ENCODE peak calls at places on chromosomes 3 and 15, in four cellular contexts. K is HepG2, M is HL-60, J is mammary epithelial cell. L is an unnamed sample.

GRCh38 chr3:5630396-5630795 is 442.9 kb downstream of the EDEM1 start:
- DNase-seq in K (no peak), M (no peak), J (no peak), L (no peak)

GRCh38 chr3:132435911-132436425 is 18.7 kb downstream of the DNAJC13 start:
- DNase-seq in K (no peak), M (no peak), J (no peak), L (no peak)

GRCh38 chr15:34023932-34024331 is 15.1 kb downstream of the AVEN start:
- DNase-seq in K (no peak), M (no peak), J (no peak), L (peak; percentile 54)

GRCh38 chr3:158935846-158936245 is 134.0 kb downstream of the MFSD1 start:
- DNase-seq in K (no peak), M (no peak), J (peak; percentile 44), L (no peak)

GRCh38 chr3:61031503-61031902 is 219.7 kb downstream of the FHIT start:
- DNase-seq in K (peak; percentile 39), M (no peak), J (no peak), L (no peak)

GRCh38 chr3:41975421-41976103 is 13.7 kb upstream of the ULK4 start:
- DNase-seq in K (no peak), M (no peak), J (no peak), L (peak; percentile 79)

GRCh38 chr15:38614621-38615020 is 50.0 kb upstream of the RASGRP1 start:
- DNase-seq in K (no peak), M (no peak), J (no peak), L (no peak)

GRCh38 chr15:38888701-38889154 is 324.1 kb upstream of the RASGRP1 start:
- DNase-seq in K (no peak), M (no peak), J (no peak), L (no peak)

GRCh38 chr3:133701435-133702358 is 40.0 kb upstream of the TOPBP1 start:
- DNase-seq in K (no peak), M (no peak), J (no peak), L (no peak)
- TF ChIP-seq CTCF in K (no peak), M (no peak), J (no peak), L (no peak)

GRCh38 chr3:198080521-198081384 is 120.7 kb downstream of the LMLN start:
- DNase-seq in K (peak; percentile 18), M (peak; percentile 65), J (peak; percentile 70), L (peak; percentile 46)
- H3K4me3 ChIP-seq in K (peak overlapping the region; percentile 66), M (peak overlapping the region; percentile 70), J (peak overlapping the region; percentile 49), L (peak overlapping the region; percentile 50)

GRCh38 chr3:169044341-169045113 is 619.0 kb downstream of the MECOM start:
- DNase-seq in K (no peak), M (no peak), J (peak; percentile 77), L (peak; percentile 77)

DNA sequence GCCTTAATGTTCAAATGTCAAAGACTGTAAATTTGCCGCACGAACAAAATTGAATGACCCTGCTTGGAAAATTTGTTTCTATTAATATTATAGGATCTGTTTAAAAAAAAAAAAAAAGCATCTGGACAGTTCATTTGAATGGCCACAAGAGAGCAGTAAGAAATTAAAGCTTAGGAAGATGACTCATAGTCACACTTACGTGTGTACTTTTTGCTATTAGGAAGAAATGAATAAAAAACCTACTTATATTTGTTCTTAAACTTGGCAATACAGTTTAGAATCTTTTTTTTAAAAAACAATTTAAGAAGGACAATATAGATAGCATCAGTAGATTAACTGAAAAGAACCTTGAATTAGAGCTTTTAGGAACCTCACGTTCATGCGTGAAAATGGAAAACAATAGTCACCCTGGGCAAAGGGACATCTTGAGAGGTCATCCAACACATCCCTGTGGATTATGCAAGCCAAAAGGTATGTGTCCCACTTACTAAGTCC is 621.8 kb downstream of the MECOM start:
- DNase-seq in K (peak; percentile 12), M (no peak), J (peak; percentile 43), L (peak; percentile 78)
- TF ChIP-seq CTCF in K (no peak), M (no peak), J (peak; percentile 63), L (peak; percentile 69)

GRCh38 chr3:109918740-109919139 is 581.4 kb upstream of the DPPA4 start:
- DNase-seq in K (no peak), M (no peak), J (no peak), L (no peak)
- H3K4me3 ChIP-seq in K (no peak overlapping the region), M (no peak overlapping the region), J (no peak overlapping the region), L (no peak overlapping the region)

GRCh38 chr3:99614768-99615167 is 23.6 kb upstream of the COL8A1 start:
- DNase-seq in K (no peak), M (no peak), J (no peak), L (no peak)

GRCh38 chr3:99625237-99625622 is 13.2 kb upstream of the COL8A1 start:
- DNase-seq in K (no peak), M (no peak), J (no peak), L (no peak)

GRCh38 chr3:99620976-99621375 is 17.4 kb upstream of the COL8A1 start:
- DNase-seq in K (no peak), M (no peak), J (no peak), L (peak; percentile 30)

GRCh38 chr3:99624536-99625236 is 13.7 kb upstream of the COL8A1 start:
- DNase-seq in K (no peak), M (no peak), J (peak; percentile 21), L (no peak)

GRCh38 chr3:99620077-99620476 is 18.3 kb upstream of the COL8A1 start:
- DNase-seq in K (no peak), M (no peak), J (no peak), L (no peak)
- TF ChIP-seq CTCF in K (no peak), M (no peak), J (peak; percentile 1), L (peak; percentile 31)